ENCODE peak calls at places on chromosomes 3 and 15, in five cellular contexts. T is AG04449, I is PC-3, K is cardiac fibroblast, F is AG09309. R is an unnamed sample.

GRCh38 chr3:134103470-134103869 is 73.7 kb upstream of the SLCO2A1 start:
- DNase-seq in T (no peak), I (no peak), K (peak; percentile 29), F (no peak), R (peak; percentile 31)

GRCh38 chr3:154122096-154122911 is 1.1 kb downstream of the ARHGEF26 start:
- DNase-seq in T (no peak), I (no peak), K (no peak), F (no peak), R (no peak)

GRCh38 chr3:186697510-186697909 is 19.6 kb upstream of the KNG1 start:
- DNase-seq in T (no peak), I (no peak), K (no peak), F (no peak), R (no peak)

GRCh38 chr3:48528043-48528442 is 24.1 kb upstream of the SHISA5 start:
- DNase-seq in T (no peak), I (no peak), K (no peak), F (no peak), R (no peak)

GRCh38 chr15:100670505-100671021 is 68.2 kb downstream of the ASB7 start:
- DNase-seq in T (no peak), I (no peak), K (no peak), F (no peak), R (no peak)

GRCh38 chr15:74821091-74821789 is 5.2 kb upstream of the CPLX3 start:
- DNase-seq in T (no peak), I (no peak), K (no peak), F (no peak), R (no peak)

GRCh38 chr3:29255854-29256696 is 24.8 kb upstream of the RBMS3 start:
- DNase-seq in T (no peak), I (peak; percentile 90), K (no peak), F (no peak), R (peak; percentile 42)

GRCh38 chr15:99110581-99111320 is 5.9 kb downstream of the SYNM start:
- DNase-seq in T (no peak), I (no peak), K (no peak), F (no peak), R (peak; percentile 21)

GRCh38 chr15:69546182-69546581 is 93.6 kb downstream of the RPLP1 start:
- DNase-seq in T (no peak), I (no peak), K (no peak), F (no peak), R (no peak)

GRCh38 chr3:163983948-163984347 is 1094.3 kb downstream of the SI start:
- DNase-seq in T (no peak), I (no peak), K (no peak), F (no peak), R (no peak)

GRCh38 chr3:128491071-128491899 is 1.7 kb downstream of the GATA2 start:
- DNase-seq in T (no peak), I (peak; percentile 30), K (no peak), F (no peak), R (peak; percentile 62)

GRCh38 chr15:63112871-63113270 is 8.8 kb upstream of the LACTB start:
- DNase-seq in T (no peak), I (no peak), K (no peak), F (no peak), R (no peak)

GRCh38 chr3:134694445-134694844 is 43.6 kb upstream of the KY start:
- DNase-seq in T (no peak), I (no peak), K (no peak), F (no peak), R (no peak)

GRCh38 chr3:63937661-63938651 is 25.8 kb upstream of the SCAANT1 start:
- DNase-seq in T (no peak), I (peak; percentile 63), K (no peak), F (no peak), R (peak; percentile 46)

GRCh38 chr3:26193558-26193957 is 403.7 kb downstream of the OXSM start:
- DNase-seq in T (no peak), I (no peak), K (no peak), F (no peak), R (no peak)

GRCh38 chr15:66097151-66098018 is 156.2 kb downstream of the MEGF11 start:
- DNase-seq in T (no peak), I (no peak), K (no peak), F (no peak), R (no peak)

GRCh38 chr15:72227192-72227586 is 3.8 kb downstream of the PKM start:
- DNase-seq in T (no peak), I (peak; percentile 84), K (peak; percentile 83), F (peak; percentile 73), R (peak; percentile 90)

GRCh38 chr3:11826628-11827265 is 19.9 kb downstream of the TAMM41 start:
- DNase-seq in T (peak; percentile 57), I (no peak), K (no peak), F (no peak), R (peak; percentile 78)

GRCh38 chr15:25668901-25669300 is 194.2 kb downstream of the ATP10A start:
- DNase-seq in T (no peak), I (peak; percentile 5), K (no peak), F (no peak), R (no peak)

GRCh38 chr15:25673972-25674371 is 189.2 kb downstream of the ATP10A start:
- DNase-seq in T (no peak), I (no peak), K (no peak), F (no peak), R (no peak)

GRCh38 chr15:25673351-25673750 is 189.8 kb downstream of the ATP10A start:
- DNase-seq in T (no peak), I (no peak), K (no peak), F (no peak), R (no peak)

GRCh38 chr15:25670025-25670554 is 193.0 kb downstream of the ATP10A start:
- DNase-seq in T (peak; percentile 23), I (no peak), K (peak; percentile 68), F (no peak), R (no peak)

DNA sequence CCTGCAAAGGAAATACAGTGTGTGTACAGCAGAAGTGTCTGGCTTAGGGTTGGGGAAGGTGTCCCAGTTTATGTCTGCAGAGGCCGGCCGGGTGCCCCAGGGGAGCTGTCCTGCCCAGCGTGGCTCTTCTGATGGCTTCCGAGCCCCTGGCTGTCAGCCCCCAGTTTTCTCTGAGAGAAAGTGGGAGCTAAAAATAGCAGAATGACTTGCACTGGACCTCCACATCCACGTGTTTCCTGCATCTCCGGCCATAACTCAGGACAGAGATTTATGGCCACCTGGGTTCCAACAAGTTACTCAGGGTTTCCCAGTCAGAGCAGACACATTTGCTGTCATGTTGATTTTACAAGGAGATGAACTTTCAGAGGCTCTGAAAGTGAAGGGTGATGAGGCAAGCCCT is 192.0 kb downstream of the ATP10A start:
- DNase-seq in T (no peak), I (no peak), K (no peak), F (no peak), R (no peak)
- H3K4me3 ChIP-seq in T (no peak overlapping the region), I (no peak overlapping the region), K (no peak overlapping the region), F (no peak overlapping the region), R (no peak overlapping the region)

GRCh38 chr15:42723068-42723467 is 13.9 kb downstream of the CDAN1 start:
- DNase-seq in T (no peak), I (peak; percentile 21), K (no peak), F (no peak), R (no peak)
- TF ChIP-seq CTCF in T (no peak), I (peak; percentile 54), K (no peak), F (peak; percentile 7), R (no peak)

DNA sequence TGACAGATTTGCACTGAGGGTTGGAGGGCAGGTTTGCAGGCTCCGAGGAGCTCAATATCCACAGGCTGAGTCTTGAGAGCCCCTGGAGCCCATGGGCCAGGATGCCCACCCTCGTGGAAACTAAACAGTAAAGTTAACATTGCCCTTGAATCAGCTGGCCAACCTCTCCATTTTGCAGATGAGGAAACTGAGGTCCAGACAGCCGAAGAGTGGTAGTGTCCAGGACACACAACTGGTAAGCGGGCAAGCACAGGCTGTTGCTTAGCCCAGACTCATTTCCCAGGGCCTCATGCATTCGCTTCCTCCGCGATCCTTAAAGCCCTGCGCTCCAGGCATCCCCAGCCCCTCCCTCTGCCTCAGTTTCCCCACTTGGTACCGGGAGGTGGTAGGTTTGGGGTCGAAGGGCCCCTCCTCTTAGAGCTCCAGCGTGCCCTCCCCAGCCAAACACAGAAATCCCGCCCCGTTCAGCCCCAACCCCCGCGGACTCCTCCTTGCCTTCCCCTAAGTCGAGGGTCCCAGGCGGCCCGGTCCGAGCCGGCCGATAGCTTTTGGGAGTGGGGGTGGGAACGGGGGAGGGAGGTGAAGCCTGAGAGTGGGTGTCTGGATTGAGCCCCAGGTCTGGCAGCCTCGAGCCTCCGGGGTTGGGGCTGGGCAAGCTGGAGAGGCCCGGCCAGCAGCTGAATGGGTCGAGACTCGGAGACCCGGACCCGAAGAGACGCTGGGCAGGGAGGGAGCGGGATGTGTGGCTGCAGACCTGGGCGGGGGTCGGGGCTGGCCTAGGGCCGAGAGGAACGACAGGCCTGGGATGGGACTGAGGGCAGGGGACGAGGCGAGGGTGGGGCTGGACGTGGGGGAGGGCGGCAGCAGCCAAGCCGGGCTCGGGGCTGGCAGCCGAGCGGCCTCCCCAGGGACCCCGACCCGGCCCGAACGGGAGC is 3.6 kb downstream of the PTH1R start:
- DNase-seq in T (no peak), I (no peak), K (no peak), F (no peak), R (no peak)
- H3K4me3 ChIP-seq in T (peak overlapping the region; percentile 59), I (no peak overlapping the region), K (peak overlapping the region; percentile 39), F (peak overlapping the region; percentile 34), R (peak overlapping the region; percentile 61)

DNA sequence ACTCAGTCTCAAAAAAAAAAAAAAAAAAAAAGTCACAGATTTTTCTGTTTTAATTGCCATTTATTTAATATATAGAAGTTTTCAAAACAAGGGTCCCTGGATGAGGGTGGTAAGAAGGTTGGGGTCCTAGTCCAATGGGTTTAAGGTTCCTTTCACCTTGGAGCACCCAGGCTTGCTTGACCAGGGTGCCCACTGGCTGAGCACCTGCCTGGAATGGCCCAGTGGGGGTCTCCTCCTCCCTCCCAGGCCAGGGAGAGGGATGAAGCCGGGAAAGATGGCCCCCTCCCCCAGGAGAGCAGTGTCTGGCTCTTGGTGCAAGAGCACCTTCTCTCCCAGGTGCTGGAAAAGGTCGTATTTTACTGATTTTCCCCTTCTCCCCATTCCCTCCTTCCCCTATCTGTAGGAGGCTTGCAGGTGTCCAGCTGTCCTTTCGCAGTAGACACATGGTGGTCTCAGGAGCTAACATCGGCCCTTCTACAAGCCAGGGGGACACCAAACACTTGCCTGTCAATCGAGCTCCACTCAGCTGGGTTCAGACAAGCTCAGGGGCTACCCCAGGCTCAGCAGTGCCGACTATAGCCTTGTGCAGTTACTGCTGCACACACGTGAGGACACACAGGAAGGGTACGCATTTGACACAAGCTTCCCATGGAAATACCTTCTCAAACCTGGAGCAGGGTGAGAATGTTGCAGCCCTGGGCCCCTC is 112.3 kb upstream of the KLF13 start:
- DNase-seq in T (no peak), I (no peak), K (no peak), F (no peak), R (no peak)
- TF ChIP-seq CTCF in T (no peak), I (no peak), K (no peak), F (no peak), R (no peak)

R was measured in fibroblast of villous mesenchyme.